ENCODE peak calls at places on chromosomes 1 and 21, in nine cellular contexts. I, Z, B, K, A, P, G, E and O are unnamed samples.

GRCh38 chr1:112386786-112387346 is 9.1 kb upstream of the CTTNBP2NL start:
- DNase-seq in Z (peak; percentile 26), B (no peak), K (no peak), G (no peak), A (no peak), I (peak; percentile 44), P (no peak), E (no peak), O (no peak)

GRCh38 chr1:24900486-24900849 is 29.6 kb downstream of the RUNX3 start:
- DNase-seq in A (no peak), G (peak; percentile 54), E (peak; percentile 60), K (no peak), I (no peak), Z (no peak), B (no peak), P (peak; percentile 42), O (no peak)

GRCh38 chr1:2984399-2985061 is 36.7 kb upstream of the ACTRT2 start:
- DNase-seq in A (no peak), G (no peak), P (no peak), K (no peak), B (no peak), Z (no peak), E (peak; percentile 55), I (no peak), O (peak; percentile 12)

GRCh38 chr1:92478393-92478792 is 8.3 kb downstream of the GFI1 start:
- DNase-seq in Z (no peak), I (no peak), A (no peak), B (peak; percentile 48), K (peak; percentile 26), P (no peak), G (no peak), E (no peak), O (no peak)

GRCh38 chr1:232950919-232951579 is 638 bp downstream of the NTPCR start:
- DNase-seq in I (peak; percentile 56), P (no peak), G (no peak), E (no peak), Z (no peak), B (peak; percentile 25), A (peak; percentile 51), K (peak; percentile 47), O (no peak)

GRCh38 chr1:210475806-210476205 is 147.1 kb downstream of the HHAT start:
- DNase-seq in I (no peak), Z (no peak), E (no peak), K (no peak), G (no peak), A (no peak), B (no peak), P (no peak), O (no peak)

GRCh38 chr21:44334637-44335030 is 4.6 kb downstream of the CFAP410 start:
- DNase-seq in G (no peak), E (no peak), I (no peak), K (no peak), P (no peak), B (no peak), Z (peak; percentile 21), A (no peak), O (peak; percentile 46)

GRCh38 chr1:160580208-160580812 is 1.0 kb upstream of the CD84 start:
- DNase-seq in Z (no peak), I (no peak), A (no peak), E (no peak), B (no peak), K (no peak), P (no peak), G (no peak), O (no peak)

GRCh38 chr1:236904874-236905741 is 99.1 kb downstream of the MT1HL1 start:
- DNase-seq in K (peak; percentile 89), B (peak; percentile 81), P (no peak), I (no peak), G (no peak), E (no peak), Z (no peak), A (no peak), O (no peak)

GRCh38 chr1:30745156-30745833 is 12.3 kb downstream of the LAPTM5 start:
- DNase-seq in Z (no peak), A (no peak), E (no peak), G (no peak), I (no peak), K (no peak), P (no peak), B (no peak), O (no peak)

GRCh38 chr1:43360616-43361015 is 1.8 kb downstream of the CDC20 start:
- DNase-seq in K (no peak), G (no peak), E (no peak), I (no peak), Z (no peak), A (no peak), B (no peak), P (no peak), O (no peak)

GRCh38 chr1:34845131-34845901 is 14.2 kb downstream of the SMIM12 start:
- DNase-seq in E (no peak), A (no peak), B (no peak), I (no peak), P (no peak), K (no peak), G (no peak), Z (no peak), O (peak; percentile 58)

GRCh38 chr1:65063025-65063424 is 85.0 kb upstream of the AK4 start:
- DNase-seq in I (no peak), B (no peak), P (no peak), G (no peak), Z (no peak), A (no peak), K (peak; percentile 41), E (no peak), O (no peak)

GRCh38 chr1:242239394-242239793 is 240.5 kb upstream of the MAP1LC3C start:
- DNase-seq in P (no peak), E (no peak), Z (no peak), B (no peak), G (no peak), A (no peak), I (no peak), K (no peak), O (no peak)

GRCh38 chr1:247605286-247605685 is at the start of gene OR2G3:
- DNase-seq in B (no peak), K (no peak), Z (no peak), P (no peak), I (no peak), A (no peak), G (no peak), E (no peak), O (no peak)

GRCh38 chr1:12195416-12195815 is 28.6 kb downstream of the TNFRSF1B start:
- DNase-seq in G (no peak), E (no peak), A (no peak), K (no peak), B (no peak), P (no peak), I (no peak), Z (no peak), O (no peak)

GRCh38 chr1:198491028-198491427 is 49.5 kb downstream of the ATP6V1G3 start:
- DNase-seq in Z (no peak), K (no peak), I (no peak), B (no peak), E (no peak), P (no peak), A (no peak), G (no peak), O (no peak)

DNA sequence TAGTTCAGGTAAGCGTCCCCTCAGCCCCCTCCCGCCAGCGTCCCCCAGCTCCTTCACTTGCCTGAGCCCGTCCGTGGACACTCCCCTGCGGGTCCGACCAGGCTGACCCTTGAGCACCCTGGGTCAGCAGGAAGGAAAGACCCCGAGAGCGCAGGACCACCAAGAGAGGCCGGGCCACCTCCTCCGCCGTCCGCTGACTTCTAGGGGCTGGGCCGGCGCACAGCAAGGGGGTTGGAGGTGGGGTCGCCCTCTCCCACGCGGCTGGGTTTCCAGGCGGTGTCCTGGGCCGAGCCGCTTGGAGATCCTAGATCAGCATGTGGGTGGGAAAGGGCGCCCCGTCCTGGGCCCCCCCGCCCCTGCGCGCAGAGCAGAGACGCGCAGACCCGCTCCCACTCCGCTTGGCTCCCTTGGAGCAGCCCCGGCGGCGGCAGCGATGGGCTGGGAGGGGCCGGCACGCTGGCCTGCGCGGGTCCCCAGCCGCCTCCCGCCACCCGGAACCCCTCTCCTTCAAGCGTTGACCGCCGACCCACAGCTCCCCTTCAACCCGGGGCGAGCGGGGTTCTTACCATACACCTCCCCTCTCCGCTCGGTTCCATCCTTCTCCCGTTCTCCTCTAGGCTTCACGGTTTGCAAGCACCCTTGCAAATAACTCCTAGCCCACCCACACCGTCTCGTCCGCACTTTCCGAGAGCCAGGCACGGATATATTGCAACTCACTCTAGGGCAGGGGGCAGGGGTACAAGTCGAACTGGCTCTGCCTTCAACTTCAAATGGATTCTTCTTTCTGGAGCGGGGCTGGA is 7.5 kb downstream of the KNCN start:
- DNase-seq in G (no peak), I (no peak), B (no peak), A (no peak), P (peak; percentile 36), Z (no peak), E (no peak), K (no peak), O (peak; percentile 51)
- H3K4me3 ChIP-seq in G (no peak overlapping the region), I (no peak overlapping the region), B (no peak overlapping the region), A (no peak overlapping the region), P (no peak overlapping the region), Z (no peak overlapping the region), E (no peak overlapping the region), K (no peak overlapping the region), O (no peak overlapping the region)

GRCh38 chr1:192635041-192635440 is 906 bp upstream of the RGS13 start:
- DNase-seq in E (no peak), K (no peak), P (no peak), I (no peak), B (no peak), A (no peak), G (no peak), Z (no peak), O (no peak)
- H3K4me3 ChIP-seq in E (no peak overlapping the region), K (no peak overlapping the region), P (no peak overlapping the region), I (no peak overlapping the region), B (no peak overlapping the region), A (no peak overlapping the region), G (no peak overlapping the region), Z (no peak overlapping the region), O (no peak overlapping the region)

GRCh38 chr1:54121482-54122130 is 31.2 kb downstream of the CDCP2 start:
- DNase-seq in B (peak; percentile 44), E (peak; percentile 92), K (peak; percentile 63), I (peak; percentile 87), Z (peak; percentile 90), G (peak; percentile 93), A (peak; percentile 89), P (peak; percentile 79), O (peak; percentile 91)
- H3K4me3 ChIP-seq in B (peak overlapping the region; percentile 6), E (peak overlapping the region; percentile 31), K (peak overlapping the region; percentile 51), I (no peak overlapping the region), Z (no peak overlapping the region), G (no peak overlapping the region), A (peak overlapping the region; percentile 25), P (no peak overlapping the region), O (peak overlapping the region; percentile 13)

GRCh38 chr1:18481921-18482701 is 1.4 kb downstream of the KLHDC7A start:
- DNase-seq in G (no peak), P (no peak), I (no peak), B (no peak), E (no peak), A (no peak), K (no peak), Z (no peak), O (no peak)
- H3K4me3 ChIP-seq in G (no peak overlapping the region), P (peak overlapping the region; percentile 55), I (no peak overlapping the region), B (no peak overlapping the region), E (no peak overlapping the region), A (no peak overlapping the region), K (no peak overlapping the region), Z (no peak overlapping the region), O (no peak overlapping the region)